ENCODE peak calls at places on chromosome 7, in seven cellular contexts. J, M, S, H, G, C and N are unnamed samples.
A peak's percentile ranks its signal among the peaks of the same experiment; 100 is the strongest.

GRCh38 chr7:70654979-70655378 is 477.0 kb upstream of the GALNT17 start:
- DNase-seq in J (no peak), M (no peak), S (no peak), H (no peak), G (no peak), C (no peak), N (peak; percentile 43)

GRCh38 chr7:95472521-95473160 is 13.1 kb upstream of the ASB4 start:
- DNase-seq in J (no peak), M (no peak), S (no peak), H (no peak), G (no peak), C (no peak), N (no peak)

GRCh38 chr7:43873300-43873699 is 4.0 kb upstream of the MRPS24 start:
- DNase-seq in J (peak; percentile 22), M (peak; percentile 74), S (no peak), H (no peak), G (peak; percentile 74), C (peak; percentile 81), N (no peak)

GRCh38 chr7:120052884-120053382 is 220.0 kb upstream of the KCND2 start:
- DNase-seq in J (no peak), M (peak; percentile 72), S (no peak), H (peak; percentile 34), G (peak; percentile 10), C (peak; percentile 77), N (no peak)

GRCh38 chr7:135114622-135115021 is 33.2 kb upstream of the TMEM140 start:
- DNase-seq in J (no peak), M (no peak), S (no peak), H (no peak), G (no peak), C (no peak), N (no peak)

GRCh38 chr7:33850768-33851167 is 54.6 kb upstream of the BMPER start:
- DNase-seq in J (no peak), M (no peak), S (no peak), H (no peak), G (no peak), C (no peak), N (no peak)

GRCh38 chr7:115812796-115813195 is 217.8 kb downstream of the TFEC start:
- DNase-seq in J (no peak), M (no peak), S (no peak), H (no peak), G (no peak), C (no peak), N (no peak)

GRCh38 chr7:91894781-91895480 is 14.4 kb upstream of the MTERF1 start:
- DNase-seq in J (no peak), M (peak; percentile 58), S (no peak), H (no peak), G (no peak), C (no peak), N (no peak)

GRCh38 chr7:87886875-87887274 is 10.6 kb downstream of the DBF4 start:
- DNase-seq in J (peak; percentile 3), M (no peak), S (no peak), H (no peak), G (no peak), C (no peak), N (no peak)

GRCh38 chr7:90424720-90425119 is 21.5 kb downstream of the CLDN12 start:
- DNase-seq in J (no peak), M (no peak), S (peak; percentile 53), H (no peak), G (no peak), C (no peak), N (no peak)

GRCh38 chr7:47757946-47758371 is 176.0 kb upstream of the TNS3 start:
- DNase-seq in J (no peak), M (no peak), S (no peak), H (peak; percentile 91), G (peak; percentile 49), C (no peak), N (no peak)

GRCh38 chr7:28685660-28686417 is 272.3 kb downstream of the TRIL start:
- DNase-seq in J (peak; percentile 65), M (peak; percentile 69), S (no peak), H (peak; percentile 95), G (peak; percentile 87), C (peak; percentile 98), N (peak; percentile 83)

GRCh38 chr7:24914465-24914859 is 65.5 kb downstream of the OSBPL3 start:
- DNase-seq in J (no peak), M (no peak), S (no peak), H (no peak), G (no peak), C (no peak), N (no peak)

GRCh38 chr7:33874943-33875342 is 30.4 kb upstream of the BMPER start:
- DNase-seq in J (no peak), M (no peak), S (no peak), H (no peak), G (no peak), C (no peak), N (no peak)

GRCh38 chr7:114889646-114890285 is 32.1 kb upstream of the MDFIC start:
- DNase-seq in J (peak; percentile 97), M (no peak), S (no peak), H (no peak), G (no peak), C (no peak), N (no peak)

GRCh38 chr7:38740041-38740440 is 108.9 kb upstream of the AMPH start:
- DNase-seq in J (no peak), M (no peak), S (no peak), H (no peak), G (no peak), C (no peak), N (no peak)

GRCh38 chr7:130932667-130933432 is 198.8 kb upstream of the KLF14 start:
- DNase-seq in J (no peak), M (no peak), S (no peak), H (no peak), G (no peak), C (no peak), N (no peak)

GRCh38 chr7:80703272-80703671 is 64.8 kb downstream of the CD36 start:
- DNase-seq in J (no peak), M (no peak), S (no peak), H (no peak), G (no peak), C (no peak), N (no peak)

GRCh38 chr7:73708961-73709360 is 10.5 kb downstream of the STX1A start:
- DNase-seq in J (no peak), M (no peak), S (no peak), H (no peak), G (no peak), C (no peak), N (no peak)

GRCh38 chr7:158543840-158544239 is 43.8 kb downstream of the PTPRN2 start:
- DNase-seq in J (no peak), M (no peak), S (no peak), H (no peak), G (no peak), C (no peak), N (no peak)

GRCh38 chr7:7696458-7697119 is 21.8 kb downstream of the RPA3 start:
- DNase-seq in J (peak; percentile 65), M (no peak), S (no peak), H (no peak), G (no peak), C (no peak), N (no peak)

GRCh38 chr7:23277359-23277989 is 21.7 kb upstream of the MALSU1 start:
- DNase-seq in J (peak; percentile 62), M (peak; percentile 84), S (peak; percentile 41), H (no peak), G (no peak), C (no peak), N (no peak)

GRCh38 chr7:372939-373791 is 83.2 kb downstream of the FOXL3 start:
- DNase-seq in J (no peak), M (no peak), S (no peak), H (peak; percentile 19), G (peak; percentile 65), C (peak; percentile 54), N (peak; percentile 67)

GRCh38 chr7:138460176-138460648 is at the start of gene TRIM24:
- DNase-seq in J (no peak), M (no peak), S (no peak), H (no peak), G (no peak), C (peak; percentile 98), N (peak; percentile 99)

GRCh38 chr7:153886121-153886505 is 166.1 kb upstream of the DPP6 start:
- DNase-seq in J (no peak), M (no peak), S (no peak), H (no peak), G (no peak), C (no peak), N (no peak)

GRCh38 chr7:51613911-51614344 is 297.3 kb upstream of the COBL start:
- DNase-seq in J (no peak), M (no peak), S (no peak), H (no peak), G (no peak), C (peak; percentile 67), N (no peak)

GRCh38 chr7:100852048-100852872 is at the start of gene SLC12A9:
- DNase-seq in J (peak; percentile 81), M (peak; percentile 97), S (peak; percentile 45), H (peak; percentile 83), G (peak; percentile 93), C (peak; percentile 95), N (peak; percentile 97)
- TF ChIP-seq POLR2AphosphoS5 in J (peak; percentile 61), M (no peak), S (peak; percentile 27), H (peak; percentile 28), G (peak; percentile 41), C (peak; percentile 68), N (peak; percentile 73)

GRCh38 chr7:42574693-42575084 is 337.2 kb downstream of the C7orf25 start:
- DNase-seq in J (no peak), M (no peak), S (no peak), H (no peak), G (no peak), C (no peak), N (no peak)
- TF ChIP-seq CTCF in J (no peak), M (no peak), S (no peak), H (no peak), G (no peak), C (no peak), N (no peak)

GRCh38 chr7:27172823-27173411 is 1.2 kb downstream of the HOXA10 start:
- DNase-seq in J (no peak), M (no peak), S (no peak), H (no peak), G (peak; percentile 80), C (peak; percentile 95), N (peak; percentile 76)
- TF ChIP-seq POLR2A in J (peak; percentile 17), M (no peak), S (no peak), H (no peak), G (peak; percentile 60), C (peak; percentile 70), N (no peak)

DNA sequence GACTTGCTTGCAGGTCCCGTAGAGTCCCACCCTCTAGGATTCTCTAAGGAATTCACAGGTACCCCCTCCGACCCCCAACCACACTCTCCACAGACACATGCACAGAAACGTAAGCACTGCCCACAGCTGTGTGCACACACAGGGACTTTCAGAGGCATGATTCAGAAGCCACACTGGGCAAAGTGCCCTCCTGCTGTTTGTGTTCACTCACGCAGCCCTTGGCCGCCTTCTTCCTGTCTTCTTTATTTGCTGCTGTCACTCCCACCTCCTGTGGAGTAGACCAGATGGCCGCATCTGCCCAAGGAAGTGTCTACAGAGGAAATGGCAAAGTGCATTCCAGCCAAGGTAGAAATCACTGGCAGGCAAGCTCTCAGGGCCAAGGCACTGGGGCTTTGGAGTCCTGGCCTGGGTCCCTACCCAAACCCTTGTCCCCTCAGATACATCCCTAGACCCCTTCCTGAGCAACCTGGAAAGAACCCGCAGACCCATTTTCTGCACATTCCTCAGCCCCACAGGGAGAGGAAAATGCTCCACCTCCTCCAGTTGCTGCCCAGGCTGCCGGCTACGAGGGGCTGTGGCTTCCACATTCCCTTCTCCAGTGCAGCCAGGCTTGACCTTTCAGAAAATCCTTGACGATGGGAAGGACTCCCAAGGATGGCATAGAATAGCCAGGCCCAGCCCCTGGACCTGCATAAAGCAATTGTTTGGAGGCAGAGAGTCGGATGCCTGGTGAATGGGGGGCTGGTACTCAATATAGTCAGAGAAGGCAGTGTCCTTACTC is 21.6 kb upstream of the GIMAP8 start:
- DNase-seq in J (no peak), M (no peak), S (peak; percentile 61), H (peak; percentile 51), G (peak; percentile 72), C (peak; percentile 70), N (no peak)
- TF ChIP-seq POLR2AphosphoS5 in J (no peak), M (no peak), S (no peak), H (no peak), G (no peak), C (no peak), N (peak; percentile 54)